ENCODE peak calls at places on chromosomes 5 and 9, in five cellular contexts. N is NCI-H2029 treated with DMSO at 0.1 percent for 48 hours, J is AML-193, Z is astrocyte, T is iris pigment epithelial cell. L is an unnamed sample.
A peak's percentile ranks its signal among the peaks of the same experiment; 100 is the strongest.

GRCh38 chr9:20315672-20316071 is 306.6 kb downstream of the MLLT3 start:
- DNase-seq in N (no peak), J (no peak), Z (peak; percentile 86), T (peak; percentile 93), L (no peak)

GRCh38 chr9:826500-827280 is 14.8 kb upstream of the DMRT1 start:
- DNase-seq in N (no peak), J (no peak), Z (no peak), T (no peak), L (no peak)

GRCh38 chr5:32880781-32881180 is 169.7 kb downstream of the NPR3 start:
- DNase-seq in N (no peak), J (no peak), Z (peak; percentile 51), T (no peak), L (no peak)

GRCh38 chr5:9507974-9508373 is 37.9 kb downstream of the SEMA5A start:
- DNase-seq in N (no peak), J (no peak), Z (peak; percentile 79), T (peak; percentile 87), L (no peak)

GRCh38 chr5:95631991-95632675 is 12.2 kb downstream of the GPR150 start:
- DNase-seq in N (no peak), J (peak; percentile 95), Z (peak; percentile 26), T (peak; percentile 88), L (no peak)

GRCh38 chr5:157915638-157916037 is 56.7 kb upstream of the CLINT1 start:
- DNase-seq in N (peak; percentile 98), J (no peak), Z (peak; percentile 55), T (peak; percentile 33), L (no peak)

GRCh38 chr9:124420991-124421543 is 5.8 kb upstream of the PSMB7 start:
- DNase-seq in N (peak; percentile 87), J (no peak), Z (no peak), T (peak; percentile 8), L (no peak)

GRCh38 chr9:27053369-27054057 is 48.0 kb upstream of the LRRC19 start:
- DNase-seq in N (no peak), J (no peak), Z (peak; percentile 27), T (peak; percentile 59), L (no peak)

GRCh38 chr5:1228121-1228520 is 2.9 kb downstream of the SLC6A18 start:
- DNase-seq in N (no peak), J (no peak), Z (no peak), T (no peak), L (no peak)

GRCh38 chr5:174071484-174071883 is 26.0 kb downstream of the NSG2 start:
- DNase-seq in N (no peak), J (no peak), Z (no peak), T (no peak), L (no peak)

GRCh38 chr9:121604242-121604641 is 47.2 kb upstream of the DAB2IP start:
- DNase-seq in N (peak; percentile 18), J (peak; percentile 38), Z (peak; percentile 15), T (no peak), L (no peak)

L was measured in HCT116.